ENCODE peak calls at places on chromosome 12, in eight cellular contexts. One of them, this sample, is unnamed.

GRCh38 chr12:2756756-2757155 is 38.0 kb upstream of the FKBP4 start:
- DNase-seq in foreskin fibroblast: no peak
- DNase-seq in effector memory CD8-positive, alpha-beta T cell: no peak
- DNase-seq in neural crest cell: no peak
- DNase-seq in NCI-H2081: no peak
- DNase-seq in endodermal cell: peak; percentile 55
- DNase-seq in GDM1: no peak
- DNase-seq in NCI-H748 treated with DMSO at 0.1 percent for 48 hours: no peak
- DNase-seq in this sample: no peak

GRCh38 chr12:25645421-25645820 is 92.3 kb upstream of the LMNTD1 start:
- DNase-seq in foreskin fibroblast: no peak
- DNase-seq in effector memory CD8-positive, alpha-beta T cell: no peak
- DNase-seq in neural crest cell: no peak
- DNase-seq in NCI-H2081: no peak
- DNase-seq in endodermal cell: no peak
- DNase-seq in GDM1: no peak
- DNase-seq in NCI-H748 treated with DMSO at 0.1 percent for 48 hours: no peak
- DNase-seq in this sample: no peak

GRCh38 chr12:78385541-78385940 is 479.0 kb upstream of the SYT1 start:
- DNase-seq in foreskin fibroblast: peak; percentile 74
- DNase-seq in effector memory CD8-positive, alpha-beta T cell: no peak
- DNase-seq in neural crest cell: no peak
- DNase-seq in NCI-H2081: no peak
- DNase-seq in endodermal cell: no peak
- DNase-seq in GDM1: no peak
- DNase-seq in NCI-H748 treated with DMSO at 0.1 percent for 48 hours: no peak
- DNase-seq in this sample: no peak

GRCh38 chr12:120265203-120265482 is 387 bp downstream of the PXN start:
- DNase-seq in foreskin fibroblast: no peak
- DNase-seq in effector memory CD8-positive, alpha-beta T cell: no peak
- DNase-seq in neural crest cell: no peak
- DNase-seq in NCI-H2081: no peak
- DNase-seq in endodermal cell: no peak
- DNase-seq in GDM1: no peak
- DNase-seq in NCI-H748 treated with DMSO at 0.1 percent for 48 hours: no peak
- DNase-seq in this sample: no peak

GRCh38 chr12:113990548-113991223 is 24.6 kb upstream of the RBM19 start:
- DNase-seq in foreskin fibroblast: peak; percentile 50
- DNase-seq in effector memory CD8-positive, alpha-beta T cell: no peak
- DNase-seq in neural crest cell: no peak
- DNase-seq in NCI-H2081: no peak
- DNase-seq in endodermal cell: peak; percentile 56
- DNase-seq in GDM1: no peak
- DNase-seq in NCI-H748 treated with DMSO at 0.1 percent for 48 hours: no peak
- DNase-seq in this sample: no peak

GRCh38 chr12:113071427-113072112 is 15.0 kb downstream of the DTX1 start:
- DNase-seq in foreskin fibroblast: no peak
- DNase-seq in effector memory CD8-positive, alpha-beta T cell: no peak
- DNase-seq in neural crest cell: no peak
- DNase-seq in NCI-H2081: peak; percentile 49
- DNase-seq in endodermal cell: peak; percentile 63
- DNase-seq in GDM1: no peak
- DNase-seq in NCI-H748 treated with DMSO at 0.1 percent for 48 hours: peak; percentile 68
- DNase-seq in this sample: no peak

GRCh38 chr12:67069451-67070306 is 199.5 kb upstream of the CAND1 start:
- DNase-seq in foreskin fibroblast: peak; percentile 52
- DNase-seq in effector memory CD8-positive, alpha-beta T cell: no peak
- DNase-seq in neural crest cell: peak; percentile 57
- DNase-seq in NCI-H2081: peak; percentile 43
- DNase-seq in endodermal cell: peak; percentile 93
- DNase-seq in GDM1: no peak
- DNase-seq in NCI-H748 treated with DMSO at 0.1 percent for 48 hours: no peak
- DNase-seq in this sample: peak; percentile 70

GRCh38 chr12:21656931-21657335 is 709 bp downstream of the LDHB start:
- DNase-seq in foreskin fibroblast: peak; percentile 66
- DNase-seq in effector memory CD8-positive, alpha-beta T cell: peak; percentile 17
- DNase-seq in neural crest cell: peak; percentile 16
- DNase-seq in NCI-H2081: peak; percentile 36
- DNase-seq in endodermal cell: peak; percentile 74
- DNase-seq in GDM1: no peak
- DNase-seq in NCI-H748 treated with DMSO at 0.1 percent for 48 hours: no peak
- DNase-seq in this sample: peak; percentile 39

GRCh38 chr12:16246264-16246663 is 31.2 kb downstream of the SLC15A5 start:
- DNase-seq in foreskin fibroblast: no peak
- DNase-seq in effector memory CD8-positive, alpha-beta T cell: no peak
- DNase-seq in neural crest cell: no peak
- DNase-seq in NCI-H2081: no peak
- DNase-seq in endodermal cell: no peak
- DNase-seq in GDM1: no peak
- DNase-seq in NCI-H748 treated with DMSO at 0.1 percent for 48 hours: no peak
- DNase-seq in this sample: no peak

GRCh38 chr12:58341791-58342190 is 400.4 kb downstream of the ATP23 start:
- DNase-seq in foreskin fibroblast: peak; percentile 93
- DNase-seq in effector memory CD8-positive, alpha-beta T cell: no peak
- DNase-seq in neural crest cell: no peak
- DNase-seq in NCI-H2081: peak; percentile 40
- DNase-seq in endodermal cell: no peak
- DNase-seq in GDM1: no peak
- DNase-seq in NCI-H748 treated with DMSO at 0.1 percent for 48 hours: peak; percentile 43
- DNase-seq in this sample: no peak

GRCh38 chr12:100138048-100138907 is 4.4 kb downstream of the BLTP3B start:
- DNase-seq in foreskin fibroblast: peak; percentile 57
- DNase-seq in effector memory CD8-positive, alpha-beta T cell: no peak
- DNase-seq in neural crest cell: no peak
- DNase-seq in NCI-H2081: no peak
- DNase-seq in endodermal cell: no peak
- DNase-seq in GDM1: peak; percentile 36
- DNase-seq in NCI-H748 treated with DMSO at 0.1 percent for 48 hours: no peak
- DNase-seq in this sample: no peak

GRCh38 chr12:70049596-70050360 is 193.5 kb upstream of the CNOT2 start:
- DNase-seq in foreskin fibroblast: no peak
- DNase-seq in effector memory CD8-positive, alpha-beta T cell: peak; percentile 37
- DNase-seq in neural crest cell: no peak
- DNase-seq in NCI-H2081: no peak
- DNase-seq in endodermal cell: peak; percentile 56
- DNase-seq in GDM1: no peak
- DNase-seq in NCI-H748 treated with DMSO at 0.1 percent for 48 hours: no peak
- DNase-seq in this sample: no peak

GRCh38 chr12:74449872-74450271 is 87.8 kb upstream of the ATXN7L3B start:
- DNase-seq in foreskin fibroblast: no peak
- DNase-seq in effector memory CD8-positive, alpha-beta T cell: no peak
- DNase-seq in neural crest cell: no peak
- DNase-seq in NCI-H2081: no peak
- DNase-seq in endodermal cell: no peak
- DNase-seq in GDM1: no peak
- DNase-seq in NCI-H748 treated with DMSO at 0.1 percent for 48 hours: no peak
- DNase-seq in this sample: no peak

GRCh38 chr12:27474344-27474743 is 27.8 kb downstream of the SMCO2 start:
- DNase-seq in foreskin fibroblast: peak; percentile 88
- DNase-seq in effector memory CD8-positive, alpha-beta T cell: no peak
- DNase-seq in neural crest cell: no peak
- DNase-seq in NCI-H2081: no peak
- DNase-seq in endodermal cell: no peak
- DNase-seq in GDM1: no peak
- DNase-seq in NCI-H748 treated with DMSO at 0.1 percent for 48 hours: no peak
- DNase-seq in this sample: no peak

GRCh38 chr12:6278439-6279255 is 31.8 kb upstream of the PLEKHG6 start:
- DNase-seq in foreskin fibroblast: peak; percentile 96
- DNase-seq in effector memory CD8-positive, alpha-beta T cell: peak; percentile 87
- DNase-seq in neural crest cell: peak; percentile 87
- DNase-seq in NCI-H2081: peak; percentile 68
- DNase-seq in endodermal cell: peak; percentile 98
- DNase-seq in GDM1: peak; percentile 77
- DNase-seq in NCI-H748 treated with DMSO at 0.1 percent for 48 hours: no peak
- DNase-seq in this sample: peak; percentile 87

GRCh38 chr12:40104461-40105264 is 1.2 kb downstream of the SLC2A13 start:
- DNase-seq in foreskin fibroblast: no peak
- DNase-seq in effector memory CD8-positive, alpha-beta T cell: no peak
- DNase-seq in neural crest cell: no peak
- DNase-seq in NCI-H2081: no peak
- DNase-seq in endodermal cell: no peak
- DNase-seq in GDM1: no peak
- DNase-seq in NCI-H748 treated with DMSO at 0.1 percent for 48 hours: no peak
- DNase-seq in this sample: no peak

GRCh38 chr12:124927325-124928094 is 13.1 kb upstream of the UBC start:
- DNase-seq in foreskin fibroblast: peak; percentile 92
- DNase-seq in effector memory CD8-positive, alpha-beta T cell: peak; percentile 95
- DNase-seq in neural crest cell: peak; percentile 98
- DNase-seq in NCI-H2081: no peak
- DNase-seq in endodermal cell: peak; percentile 100
- DNase-seq in GDM1: no peak
- DNase-seq in NCI-H748 treated with DMSO at 0.1 percent for 48 hours: no peak
- DNase-seq in this sample: peak; percentile 91

GRCh38 chr12:56248711-56249110 is 9.5 kb downstream of the ANKRD52 start:
- DNase-seq in foreskin fibroblast: no peak
- DNase-seq in effector memory CD8-positive, alpha-beta T cell: no peak
- DNase-seq in neural crest cell: no peak
- DNase-seq in NCI-H2081: no peak
- DNase-seq in endodermal cell: no peak
- DNase-seq in GDM1: no peak
- DNase-seq in NCI-H748 treated with DMSO at 0.1 percent for 48 hours: no peak
- DNase-seq in this sample: no peak

GRCh38 chr12:127656261-127656660 is 610.7 kb upstream of the TMEM132C start:
- DNase-seq in foreskin fibroblast: no peak
- DNase-seq in effector memory CD8-positive, alpha-beta T cell: no peak
- DNase-seq in neural crest cell: no peak
- DNase-seq in NCI-H2081: no peak
- DNase-seq in endodermal cell: no peak
- DNase-seq in GDM1: no peak
- DNase-seq in NCI-H748 treated with DMSO at 0.1 percent for 48 hours: no peak
- DNase-seq in this sample: no peak

GRCh38 chr12:25119020-25119419 is 75.9 kb downstream of the DNAI7 start:
- DNase-seq in foreskin fibroblast: no peak
- DNase-seq in effector memory CD8-positive, alpha-beta T cell: no peak
- DNase-seq in neural crest cell: no peak
- DNase-seq in NCI-H2081: no peak
- DNase-seq in endodermal cell: no peak
- DNase-seq in GDM1: no peak
- DNase-seq in NCI-H748 treated with DMSO at 0.1 percent for 48 hours: no peak
- DNase-seq in this sample: no peak

This sample was measured in glutamatergic neuron.